ENCODE peak calls at places on chromosome 5, in ten cellular contexts. N is HFF-Myc, M is transverse colon, E is heart left ventricle, Q is AG04450, W is GM12865, S is upper lobe of right lung, K is heart right ventricle, R is GM12864, I is psoas muscle. B is an unnamed sample.

GRCh38 chr5:33068786-33069185 is 357.7 kb downstream of the NPR3 start:
- DNase-seq in N (no peak), M (no peak), E (no peak), Q (no peak), W (no peak), S (no peak), K (no peak), R (no peak), I (no peak), B (no peak)

GRCh38 chr5:179870403-179870903 is 11.8 kb upstream of the MRNIP start:
- DNase-seq in N (peak), M (no peak), E (no peak), Q (no peak), W (peak), S (peak), K (peak), R (no peak), I (peak), B (peak)

GRCh38 chr5:116097301-116097700 is 12.5 kb downstream of the COMMD10 start:
- DNase-seq in N (no peak), M (no peak), E (no peak), Q (no peak), W (no peak), S (no peak), K (no peak), R (no peak), I (no peak), B (peak)

GRCh38 chr5:175564716-175565115 is 86.4 kb downstream of the SFXN1 start:
- DNase-seq in N (no peak), M (no peak), E (no peak), Q (no peak), W (no peak), S (no peak), K (no peak), R (no peak), I (no peak), B (no peak)

GRCh38 chr5:109354761-109355160 is 55.0 kb downstream of the PJA2 start:
- DNase-seq in N (no peak), M (no peak), E (no peak), Q (no peak), W (no peak), S (no peak), K (no peak), R (no peak), I (peak), B (no peak)

GRCh38 chr5:107310181-107310580 is 360.6 kb downstream of the EFNA5 start:
- DNase-seq in N (no peak), M (no peak), E (no peak), Q (no peak), W (no peak), S (no peak), K (no peak), R (no peak), I (no peak), B (no peak)

GRCh38 chr5:103232393-103232999 is 26.1 kb upstream of the MACIR start:
- DNase-seq in N (peak), M (no peak), E (no peak), Q (no peak), W (peak), S (no peak), K (no peak), R (peak), I (no peak), B (peak)

GRCh38 chr5:78151594-78152271 is 142.8 kb downstream of the AP3B1 start:
- DNase-seq in N (no peak), M (no peak), E (no peak), Q (no peak), W (no peak), S (no peak), K (no peak), R (no peak), I (no peak), B (no peak)

GRCh38 chr5:109479260-109479860 is 69.6 kb upstream of the PJA2 start:
- DNase-seq in N (no peak), M (no peak), E (no peak), Q (no peak), W (peak), S (no peak), K (no peak), R (no peak), I (no peak), B (peak)

GRCh38 chr5:73917433-73917832 is 291.4 kb downstream of the ARHGEF28 start:
- DNase-seq in N (no peak), M (no peak), E (peak), Q (no peak), W (no peak), S (no peak), K (peak), R (no peak), I (peak), B (no peak)

GRCh38 chr5:157026789-157027424 is 32.0 kb downstream of the HAVCR1 start:
- DNase-seq in N (no peak), M (peak), E (no peak), Q (no peak), W (peak), S (no peak), K (no peak), R (no peak), I (no peak), B (no peak)

GRCh38 chr5:133741818-133742355 is 129.5 kb upstream of the FSTL4 start:
- DNase-seq in N (no peak), M (no peak), E (no peak), Q (no peak), W (no peak), S (no peak), K (no peak), R (no peak), I (no peak), B (no peak)

GRCh38 chr5:142839711-142840441 is 69.7 kb downstream of the ARHGAP26 start:
- DNase-seq in N (no peak), M (peak), E (no peak), Q (no peak), W (no peak), S (no peak), K (peak), R (no peak), I (peak), B (peak)

GRCh38 chr5:151138114-151138513 is 19.5 kb downstream of the ANXA6 start:
- DNase-seq in N (no peak), M (no peak), E (no peak), Q (no peak), W (no peak), S (no peak), K (no peak), R (no peak), I (no peak), B (no peak)

GRCh38 chr5:18732556-18733479 is 1098.6 kb downstream of the TAF11L14 start:
- DNase-seq in N (no peak), M (no peak), E (no peak), Q (no peak), W (no peak), S (no peak), K (no peak), R (no peak), I (no peak), B (no peak)

GRCh38 chr5:91928751-91929521 is 545.8 kb upstream of the ARRDC3 start:
- DNase-seq in N (no peak), M (no peak), E (no peak), Q (no peak), W (no peak), S (no peak), K (no peak), R (no peak), I (no peak), B (peak)

GRCh38 chr5:177491429-177491945 is 5.9 kb downstream of the PDLIM7 start:
- DNase-seq in N (no peak), M (peak), E (no peak), Q (no peak), W (peak), S (no peak), K (no peak), R (no peak), I (peak), B (no peak)

GRCh38 chr5:121630402-121630801 is 221.3 kb upstream of the FTMT start:
- DNase-seq in N (peak), M (no peak), E (no peak), Q (no peak), W (no peak), S (no peak), K (no peak), R (no peak), I (no peak), B (peak)

GRCh38 chr5:142290574-142291299 is 34.1 kb downstream of the SPRY4 start:
- DNase-seq in N (peak), M (no peak), E (no peak), Q (no peak), W (no peak), S (no peak), K (peak), R (no peak), I (no peak), B (peak)

GRCh38 chr5:137753227-137753985 is 757 bp downstream of the HNRNPA0 start:
- DNase-seq in N (no peak), M (peak), E (peak), Q (no peak), W (peak), S (peak), K (peak), R (no peak), I (peak), B (no peak)

GRCh38 chr5:133842846-133843725 is 125.3 kb downstream of the C5orf15 start:
- DNase-seq in N (no peak), M (no peak), E (no peak), Q (no peak), W (no peak), S (peak), K (no peak), R (no peak), I (no peak), B (no peak)

GRCh38 chr5:78627175-78627574 is 21.4 kb downstream of the LHFPL2 start:
- DNase-seq in N (no peak), M (no peak), E (no peak), Q (no peak), W (no peak), S (no peak), K (no peak), R (no peak), I (no peak), B (peak)

GRCh38 chr5:83983852-83984251 is 263.2 kb upstream of the HAPLN1 start:
- DNase-seq in N (no peak), M (no peak), E (no peak), Q (no peak), W (no peak), S (no peak), K (no peak), R (no peak), I (no peak), B (no peak)

GRCh38 chr5:13991365-13991764 is 46.9 kb upstream of the DNAH5 start:
- DNase-seq in N (no peak), M (no peak), E (no peak), Q (no peak), W (no peak), S (no peak), K (no peak), R (no peak), I (no peak), B (no peak)

GRCh38 chr5:55159763-55160492 is at the start of gene GPX8:
- DNase-seq in N (peak), M (no peak), E (no peak), Q (peak), W (peak), S (no peak), K (no peak), R (no peak), I (no peak), B (peak)
- TF ChIP-seq CTCF in N (peak), M (peak), E (peak), Q (peak), W (peak), S (peak), K (peak), R (no peak), I (peak), B (peak)

GRCh38 chr5:43274435-43275114 is 38.6 kb downstream of the HMGCS1 start:
- DNase-seq in N (no peak), M (no peak), E (no peak), Q (no peak), W (no peak), S (peak), K (no peak), R (no peak), I (no peak), B (no peak)
- H3K4me3 ChIP-seq in N (no peak), M (no peak), E (no peak), Q (no peak), W (no peak), S (no peak), K (no peak), R (no peak), I (no peak), B (no peak)

GRCh38 chr5:72651109-72651508 is 143.9 kb upstream of the ZNF366 start:
- DNase-seq in N (no peak), M (no peak), E (no peak), Q (no peak), W (no peak), S (no peak), K (no peak), R (no peak), I (no peak), B (no peak)
- TF ChIP-seq CTCF in N (no peak), M (no peak), E (no peak), Q (no peak), W (no peak), S (no peak), K (no peak), R (no peak), I (no peak), B (no peak)

DNA sequence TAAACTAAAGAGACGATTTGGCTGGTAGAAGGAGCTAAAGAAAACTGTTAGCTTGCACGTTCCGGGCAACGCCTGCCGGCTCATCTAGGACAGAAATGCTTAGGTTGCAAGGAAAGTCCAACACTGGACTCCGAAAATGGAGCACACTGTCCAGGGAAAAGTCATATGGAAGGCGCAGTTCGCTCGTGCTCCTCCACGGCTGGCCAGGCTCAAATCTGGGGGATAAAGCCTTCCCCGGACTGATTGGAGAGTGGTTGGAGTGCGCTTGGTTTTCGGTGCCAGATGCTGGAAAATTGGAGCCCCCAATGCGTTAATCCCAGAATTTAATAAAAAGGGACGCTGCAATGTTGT is 947 bp downstream of the CDH6 start:
- DNase-seq in N (no peak), M (no peak), E (no peak), Q (no peak), W (no peak), S (no peak), K (no peak), R (no peak), I (no peak), B (peak)
- H3K4me3 ChIP-seq in N (peak), M (peak), E (peak), Q (peak), W (no peak), S (peak), K (peak), R (no peak), I (peak), B (peak)

GRCh38 chr5:125194901-125195300 is 448.5 kb upstream of the ZNF608 start:
- DNase-seq in N (no peak), M (no peak), E (no peak), Q (no peak), W (no peak), S (no peak), K (no peak), R (no peak), I (no peak), B (no peak)
- TF ChIP-seq CTCF in N (no peak), M (no peak), E (no peak), Q (no peak), W (no peak), S (no peak), K (no peak), R (no peak), I (no peak), B (no peak)

GRCh38 chr5:35742006-35742405 is 114.7 kb upstream of the IL7R start:
- DNase-seq in N (no peak), M (no peak), E (no peak), Q (no peak), W (no peak), S (no peak), K (no peak), R (no peak), I (no peak), B (no peak)
- H3K4me3 ChIP-seq in N (no peak), M (no peak), E (no peak), Q (no peak), W (no peak), S (no peak), K (no peak), R (no peak), I (no peak), B (no peak)

GRCh38 chr5:68970617-68971016 is 123.2 kb upstream of the SLC30A5 start:
- DNase-seq in N (no peak), M (no peak), E (no peak), Q (no peak), W (no peak), S (no peak), K (no peak), R (no peak), I (no peak), B (no peak)
- TF ChIP-seq CTCF in N (no peak), M (no peak), E (no peak), Q (no peak), W (no peak), S (no peak), K (no peak), R (no peak), I (no peak), B (no peak)

GRCh38 chr5:75235711-75236110 is 967 bp downstream of the ANKRD31 start:
- DNase-seq in N (no peak), M (no peak), E (no peak), Q (no peak), W (no peak), S (no peak), K (no peak), R (no peak), I (no peak), B (no peak)
- H3K4me3 ChIP-seq in N (peak), M (no peak), E (no peak), Q (no peak), W (no peak), S (no peak), K (no peak), R (no peak), I (peak), B (no peak)

DNA sequence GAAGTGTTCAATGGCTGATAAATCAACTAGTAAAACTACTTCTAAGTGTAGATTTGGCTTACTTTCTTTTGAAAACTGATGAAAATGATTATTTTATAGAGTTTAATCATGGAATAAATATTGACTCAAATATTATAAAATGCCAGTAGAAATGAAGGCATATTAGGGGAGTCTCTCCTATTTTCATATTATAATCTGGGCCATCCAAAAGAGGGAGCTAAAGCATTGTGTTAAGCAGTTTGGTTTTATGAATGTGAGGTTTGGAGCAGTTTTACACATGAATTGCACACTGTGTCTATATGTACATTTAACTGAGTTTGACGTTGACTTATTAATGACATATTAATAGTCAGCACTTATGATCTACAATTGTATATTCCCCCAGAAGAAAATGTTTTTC is 17.4 kb downstream of the CDH9 start:
- DNase-seq in N (no peak), M (no peak), E (no peak), Q (no peak), W (no peak), S (no peak), K (no peak), R (no peak), I (no peak), B (peak)
- TF ChIP-seq CTCF in N (no peak), M (no peak), E (peak), Q (peak), W (no peak), S (no peak), K (no peak), R (no peak), I (peak), B (peak)

DNA sequence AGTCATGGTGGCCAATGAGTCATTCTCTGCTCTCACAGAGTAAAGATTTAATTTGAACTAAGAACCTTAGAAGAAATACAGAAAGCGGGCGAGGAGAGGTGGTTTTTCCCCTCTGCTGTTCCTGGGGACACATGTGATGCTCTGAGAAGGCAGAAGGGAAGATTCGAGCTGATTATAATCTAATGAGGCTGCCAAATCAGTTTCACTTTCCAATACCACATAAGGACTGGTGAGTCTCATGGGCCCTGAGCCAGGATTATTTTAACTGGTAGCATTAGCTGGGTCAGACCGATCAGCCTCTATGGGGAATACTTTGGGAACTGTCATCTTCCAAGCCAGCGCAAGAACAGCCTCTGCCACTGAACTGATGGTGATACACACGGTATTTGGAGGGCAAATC is 116.5 kb downstream of the SLC1A3 start:
- DNase-seq in N (no peak), M (no peak), E (no peak), Q (no peak), W (peak), S (no peak), K (no peak), R (no peak), I (no peak), B (no peak)
- H3K4me3 ChIP-seq in N (no peak), M (no peak), E (no peak), Q (no peak), W (peak), S (no peak), K (no peak), R (peak), I (no peak), B (no peak)